ENCODE peak calls at places on chromosome 21, in seven cellular contexts. M, Y, H, T, D, B and C are unnamed samples.

GRCh38 chr21:39620856-39621255 is 8.1 kb downstream of the B3GALT5 start:
- DNase-seq in M (no peak), Y (no peak), H (no peak), T (no peak), D (no peak), B (peak; percentile 16), C (no peak)

GRCh38 chr21:34668803-34669148 is at the start of gene CLIC6:
- DNase-seq in M (peak; percentile 21), Y (no peak), H (peak; percentile 64), T (peak; percentile 77), D (no peak), B (no peak), C (no peak)

GRCh38 chr21:16007933-16008332 is 278.2 kb downstream of the USP25 start:
- DNase-seq in M (no peak), Y (peak; percentile 16), H (no peak), T (no peak), D (no peak), B (no peak), C (no peak)

GRCh38 chr21:45418301-45419071 is 13.5 kb downstream of the COL18A1 start:
- DNase-seq in M (no peak), Y (no peak), H (no peak), T (no peak), D (no peak), B (no peak), C (no peak)

GRCh38 chr21:42850463-42850862 is 28.9 kb downstream of the WDR4 start:
- DNase-seq in M (no peak), Y (no peak), H (no peak), T (no peak), D (no peak), B (no peak), C (no peak)

GRCh38 chr21:39681845-39682244 is 63.1 kb upstream of the IGSF5 start:
- DNase-seq in M (no peak), Y (peak; percentile 13), H (no peak), T (no peak), D (peak; percentile 60), B (no peak), C (peak; percentile 95)

GRCh38 chr21:45747233-45747766 is 103.8 kb downstream of the PCBP3 start:
- DNase-seq in M (no peak), Y (no peak), H (no peak), T (no peak), D (no peak), B (peak; percentile 46), C (no peak)

GRCh38 chr21:27649746-27650145 is 682.9 kb upstream of the ADAMTS5 start:
- DNase-seq in M (no peak), Y (peak; percentile 70), H (no peak), T (no peak), D (no peak), B (no peak), C (no peak)

GRCh38 chr21:24395320-24395933 is 1211.9 kb downstream of the MRPL39 start:
- DNase-seq in M (no peak), Y (peak; percentile 1), H (peak; percentile 12), T (no peak), D (no peak), B (no peak), C (no peak)

GRCh38 chr21:20023199-20023598 is 975.0 kb upstream of the NCAM2 start:
- DNase-seq in M (no peak), Y (no peak), H (no peak), T (no peak), D (no peak), B (no peak), C (no peak)

GRCh38 chr21:46150073-46150472 is 5.3 kb downstream of the FTCD start:
- DNase-seq in M (no peak), Y (no peak), H (no peak), T (peak; percentile 35), D (no peak), B (no peak), C (no peak)

GRCh38 chr21:36657999-36658398 is 40.9 kb upstream of the SIM2 start:
- DNase-seq in M (no peak), Y (no peak), H (no peak), T (no peak), D (no peak), B (no peak), C (no peak)

GRCh38 chr21:36654796-36655325 is 44.1 kb upstream of the SIM2 start:
- DNase-seq in M (no peak), Y (no peak), H (no peak), T (no peak), D (no peak), B (no peak), C (no peak)

GRCh38 chr21:36658926-36659325 is 40.0 kb upstream of the SIM2 start:
- DNase-seq in M (no peak), Y (no peak), H (peak; percentile 7), T (no peak), D (no peak), B (no peak), C (peak; percentile 23)

GRCh38 chr21:36656138-36656537 is 42.8 kb upstream of the SIM2 start:
- DNase-seq in M (no peak), Y (no peak), H (no peak), T (no peak), D (no peak), B (no peak), C (peak; percentile 44)

DNA sequence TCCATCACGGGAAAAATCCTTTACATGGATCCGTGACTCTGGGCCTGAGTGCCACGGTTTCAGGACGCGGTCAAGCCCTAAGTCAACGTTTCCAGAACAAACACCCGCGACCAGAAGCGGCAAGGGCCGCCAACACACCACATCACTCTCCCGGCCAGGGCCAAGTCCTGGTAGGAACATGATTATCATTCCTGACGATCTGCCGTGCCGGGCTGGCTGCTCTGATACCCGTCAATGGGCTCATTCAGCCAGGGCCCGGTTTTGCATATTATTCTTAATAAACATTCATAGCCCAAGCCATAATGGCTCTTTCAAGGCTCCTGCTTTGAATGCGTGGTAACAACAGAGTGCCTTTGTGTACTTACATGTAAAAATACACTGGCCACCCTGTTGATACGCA is 44.6 kb upstream of the SIM2 start:
- DNase-seq in M (no peak), Y (no peak), H (no peak), T (no peak), D (no peak), B (no peak), C (no peak)
- H2BK5ac ChIP-seq in M (no peak overlapping the region), Y (no peak overlapping the region), H (no peak overlapping the region), T (no peak overlapping the region), D (no peak overlapping the region), B (no peak overlapping the region), C (no peak overlapping the region)

GRCh38 chr21:36602735-36603134 is 96.2 kb upstream of the SIM2 start:
- DNase-seq in M (no peak), Y (no peak), H (no peak), T (no peak), D (no peak), B (no peak), C (no peak)
- H3K23ac ChIP-seq in M (no peak overlapping the region), Y (no peak overlapping the region), H (no peak overlapping the region), T (no peak overlapping the region), D (no peak overlapping the region), B (no peak overlapping the region), C (no peak overlapping the region)

GRCh38 chr21:33236013-33236686 is 6.4 kb downstream of the IFNAR2 start:
- DNase-seq in M (no peak), Y (no peak), H (no peak), T (no peak), D (no peak), B (no peak), C (no peak)

GRCh38 chr21:33238565-33239255 is 9.0 kb downstream of the IFNAR2 start:
- DNase-seq in M (no peak), Y (no peak), H (no peak), T (no peak), D (no peak), B (no peak), C (no peak)

GRCh38 chr21:33238146-33238545 is 8.4 kb downstream of the IFNAR2 start:
- DNase-seq in M (no peak), Y (no peak), H (no peak), T (no peak), D (no peak), B (no peak), C (no peak)

GRCh38 chr21:33236799-33237198 is 7.1 kb downstream of the IFNAR2 start:
- DNase-seq in M (no peak), Y (no peak), H (no peak), T (no peak), D (no peak), B (no peak), C (no peak)

DNA sequence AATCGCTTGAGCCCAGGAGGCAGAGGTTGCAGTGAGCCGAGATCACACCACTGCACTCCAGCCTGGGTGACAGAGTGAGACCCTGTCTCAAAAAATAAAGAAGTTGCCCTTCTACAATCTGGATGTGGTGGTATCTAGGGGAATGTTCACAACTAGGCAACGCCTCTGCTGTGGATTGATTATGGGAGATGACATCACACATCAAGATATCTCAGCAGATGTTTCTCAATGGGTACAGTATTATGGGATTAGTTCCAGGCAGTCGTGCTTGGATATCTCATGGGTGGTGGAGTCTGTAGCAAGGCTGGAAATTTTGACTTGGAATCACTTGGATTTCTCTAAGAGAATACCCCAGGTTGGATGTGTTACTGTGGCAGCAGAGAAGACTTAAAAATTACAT is 7.7 kb downstream of the IFNAR2 start:
- DNase-seq in M (no peak), Y (no peak), H (no peak), T (no peak), D (no peak), B (no peak), C (no peak)
- H2BK5ac ChIP-seq in M (no peak overlapping the region), Y (no peak overlapping the region), H (no peak overlapping the region), T (no peak overlapping the region), D (no peak overlapping the region), B (no peak overlapping the region), C (no peak overlapping the region)

GRCh38 chr21:41763996-41764395 is 2.9 kb downstream of the RIPK4 start:
- DNase-seq in M (no peak), Y (no peak), H (no peak), T (no peak), D (no peak), B (no peak), C (no peak)

GRCh38 chr21:41765393-41765950 is 1.4 kb downstream of the RIPK4 start:
- DNase-seq in M (no peak), Y (no peak), H (no peak), T (no peak), D (no peak), B (no peak), C (no peak)

GRCh38 chr21:41763398-41763931 is 3.4 kb downstream of the RIPK4 start:
- DNase-seq in M (no peak), Y (no peak), H (peak; percentile 65), T (no peak), D (no peak), B (no peak), C (peak; percentile 38)

GRCh38 chr21:41766051-41766882 is 585 bp downstream of the RIPK4 start:
- DNase-seq in M (no peak), Y (no peak), H (no peak), T (no peak), D (no peak), B (peak; percentile 75), C (peak; percentile 43)

DNA sequence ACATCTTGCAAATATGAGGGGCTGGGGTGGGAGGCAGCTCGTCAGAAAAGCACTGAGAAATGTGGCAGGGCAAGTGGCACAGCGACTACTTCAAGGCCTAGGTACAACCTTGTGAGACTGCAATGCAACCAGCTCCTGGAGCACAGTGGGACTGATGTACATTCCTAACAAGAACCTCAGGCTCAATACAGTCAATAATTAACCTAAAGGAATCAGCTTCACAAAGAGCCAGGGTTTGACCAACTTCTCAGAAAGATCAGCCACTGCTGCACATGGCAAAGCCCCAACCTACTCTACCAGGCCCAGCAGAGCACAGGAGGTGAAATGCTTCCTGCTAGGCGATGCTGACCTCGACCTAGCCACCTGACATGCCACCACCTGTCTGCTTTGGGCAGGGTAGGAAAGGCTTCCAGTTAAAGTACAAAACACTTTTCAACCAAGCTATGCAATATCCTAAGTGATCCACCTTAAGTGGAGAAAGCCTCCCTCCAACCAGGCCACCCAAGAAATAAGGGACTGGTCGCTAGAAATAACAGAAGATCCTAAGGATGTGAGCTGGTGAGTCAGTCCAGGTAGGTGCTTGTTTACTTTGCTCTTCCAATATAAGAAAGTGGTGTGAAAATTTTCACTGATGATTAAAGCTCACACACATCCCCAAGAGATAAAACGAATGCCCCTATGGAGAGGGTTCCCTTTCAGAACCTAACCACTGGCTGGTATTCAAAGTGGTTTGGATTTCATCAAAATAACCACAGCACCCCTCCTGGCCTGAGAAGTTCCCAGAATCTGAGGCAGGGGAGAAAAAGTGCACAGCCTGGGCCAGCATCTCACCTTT is 2.1 kb downstream of the RIPK4 start:
- DNase-seq in M (no peak), Y (no peak), H (no peak), T (no peak), D (no peak), B (no peak), C (no peak)
- H3K23ac ChIP-seq in M (no peak overlapping the region), Y (no peak overlapping the region), H (no peak overlapping the region), T (no peak overlapping the region), D (no peak overlapping the region), B (no peak overlapping the region), C (no peak overlapping the region)